ENCODE peak calls at places on chromosomes 4 and X, in five cellular contexts. One of them, this sample, is unnamed.

GRCh38 chr4:169164669-169165415 is 105.9 kb downstream of the SH3RF1 start:
- DNase-seq in heart left ventricle: no peak
- DNase-seq in AG09319: no peak
- DNase-seq in cardiac fibroblast: peak; percentile 21
- DNase-seq in neural crest cell: no peak
- DNase-seq in this sample: no peak

GRCh38 chr4:150962245-150962644 is 52.8 kb downstream of the LRBA start:
- DNase-seq in heart left ventricle: no peak
- DNase-seq in AG09319: no peak
- DNase-seq in cardiac fibroblast: no peak
- DNase-seq in neural crest cell: no peak
- DNase-seq in this sample: no peak

GRCh38 chr4:14336656-14337055 is 665.6 kb upstream of the CPEB2 start:
- DNase-seq in AG09319: no peak
- DNase-seq in cardiac fibroblast: no peak
- DNase-seq in neural crest cell: no peak
- DNase-seq in heart left ventricle: no peak
- DNase-seq in this sample: no peak

GRCh38 chr4:40283968-40284367 is 51.2 kb upstream of the CHRNA9 start:
- DNase-seq in cardiac fibroblast: no peak
- DNase-seq in heart left ventricle: no peak
- DNase-seq in AG09319: peak; percentile 19
- DNase-seq in neural crest cell: no peak
- DNase-seq in this sample: peak; percentile 58

GRCh38 chr4:153781717-153782416 is 7.0 kb downstream of the SFRP2 start:
- DNase-seq in neural crest cell: no peak
- DNase-seq in cardiac fibroblast: no peak
- DNase-seq in heart left ventricle: no peak
- DNase-seq in AG09319: peak; percentile 81
- DNase-seq in this sample: no peak

GRCh38 chr4:128068927-128069326 is 7.8 kb downstream of the LARP1B start:
- DNase-seq in heart left ventricle: no peak
- DNase-seq in AG09319: no peak
- DNase-seq in cardiac fibroblast: peak; percentile 40
- DNase-seq in neural crest cell: no peak
- DNase-seq in this sample: no peak

GRCh38 chr4:3145251-3145908 is 70.9 kb downstream of the HTT start:
- DNase-seq in AG09319: no peak
- DNase-seq in heart left ventricle: no peak
- DNase-seq in neural crest cell: no peak
- DNase-seq in cardiac fibroblast: peak; percentile 36
- DNase-seq in this sample: no peak

GRCh38 chrX:19855700-19856381 is 31.6 kb downstream of the SH3KBP1 start:
- DNase-seq in neural crest cell: no peak
- DNase-seq in AG09319: no peak
- DNase-seq in cardiac fibroblast: peak; percentile 48
- DNase-seq in heart left ventricle: no peak
- DNase-seq in this sample: no peak

GRCh38 chr4:153234923-153235322 is 30.7 kb downstream of the TRIM2 start:
- DNase-seq in cardiac fibroblast: peak; percentile 53
- DNase-seq in AG09319: no peak
- DNase-seq in neural crest cell: no peak
- DNase-seq in heart left ventricle: no peak
- DNase-seq in this sample: no peak

GRCh38 chr4:140049924-140050681 is 103.9 kb downstream of the MAML3 start:
- DNase-seq in AG09319: no peak
- DNase-seq in cardiac fibroblast: peak; percentile 57
- DNase-seq in heart left ventricle: no peak
- DNase-seq in neural crest cell: peak; percentile 26
- DNase-seq in this sample: peak; percentile 25

GRCh38 chrX:140467211-140467610 is 37.7 kb downstream of the SOX3 start:
- DNase-seq in heart left ventricle: no peak
- DNase-seq in AG09319: no peak
- DNase-seq in neural crest cell: no peak
- DNase-seq in cardiac fibroblast: no peak
- DNase-seq in this sample: no peak

GRCh38 chrX:44183329-44183728 is 160.1 kb downstream of the EFHC2 start:
- DNase-seq in cardiac fibroblast: no peak
- DNase-seq in heart left ventricle: no peak
- DNase-seq in AG09319: no peak
- DNase-seq in neural crest cell: no peak
- DNase-seq in this sample: no peak

GRCh38 chr4:3879681-3880594 is 113.8 kb downstream of the ADRA2C start:
- DNase-seq in heart left ventricle: no peak
- DNase-seq in cardiac fibroblast: no peak
- DNase-seq in AG09319: no peak
- DNase-seq in neural crest cell: no peak
- DNase-seq in this sample: no peak

GRCh38 chr4:39655866-39656265 is 17.2 kb upstream of the SMIM14 start:
- DNase-seq in heart left ventricle: no peak
- DNase-seq in cardiac fibroblast: peak; percentile 22
- DNase-seq in AG09319: peak; percentile 69
- DNase-seq in neural crest cell: no peak
- DNase-seq in this sample: peak; percentile 34

GRCh38 chr4:79913581-79913980 is 159.4 kb downstream of the ANTXR2 start:
- DNase-seq in neural crest cell: no peak
- DNase-seq in AG09319: no peak
- DNase-seq in heart left ventricle: no peak
- DNase-seq in cardiac fibroblast: peak; percentile 41
- DNase-seq in this sample: no peak

GRCh38 chr4:16131293-16131692 is 47.5 kb upstream of the PROM1 start:
- DNase-seq in neural crest cell: no peak
- DNase-seq in heart left ventricle: no peak
- DNase-seq in cardiac fibroblast: no peak
- DNase-seq in AG09319: no peak
- DNase-seq in this sample: no peak

GRCh38 chr4:67437974-67438713 is 107.2 kb downstream of the CENPC start:
- DNase-seq in cardiac fibroblast: peak; percentile 86
- DNase-seq in heart left ventricle: no peak
- DNase-seq in AG09319: peak; percentile 42
- DNase-seq in neural crest cell: no peak
- DNase-seq in this sample: no peak

GRCh38 chrX:128106630-128107029 is 54.4 kb upstream of the ACTRT1 start:
- DNase-seq in heart left ventricle: no peak
- DNase-seq in AG09319: no peak
- DNase-seq in neural crest cell: peak; percentile 10
- DNase-seq in cardiac fibroblast: no peak
- DNase-seq in this sample: no peak

GRCh38 chr4:15682340-15682725 is 706 bp downstream of the FAM200B start:
- DNase-seq in neural crest cell: no peak
- DNase-seq in AG09319: no peak
- DNase-seq in cardiac fibroblast: peak; percentile 24
- DNase-seq in heart left ventricle: no peak
- DNase-seq in this sample: no peak

GRCh38 chr4:156638925-156639605 is 332.5 kb downstream of the PDGFC start:
- DNase-seq in neural crest cell: no peak
- DNase-seq in cardiac fibroblast: peak; percentile 82
- DNase-seq in AG09319: peak; percentile 8
- DNase-seq in heart left ventricle: no peak
- DNase-seq in this sample: no peak

GRCh38 chrX:148659481-148659880 is 159.1 kb downstream of the AFF2 start:
- DNase-seq in cardiac fibroblast: peak; percentile 44
- DNase-seq in AG09319: no peak
- DNase-seq in heart left ventricle: no peak
- DNase-seq in neural crest cell: no peak
- DNase-seq in this sample: no peak

GRCh38 chrX:115909017-115909416 is 261.5 kb upstream of the AGTR2 start:
- DNase-seq in AG09319: no peak
- DNase-seq in cardiac fibroblast: no peak
- DNase-seq in neural crest cell: no peak
- DNase-seq in heart left ventricle: no peak
- DNase-seq in this sample: no peak

GRCh38 chrX:17359500-17359899 is 15.5 kb upstream of the NHS start:
- DNase-seq in heart left ventricle: no peak
- DNase-seq in cardiac fibroblast: no peak
- DNase-seq in AG09319: no peak
- DNase-seq in neural crest cell: no peak
- DNase-seq in this sample: no peak

GRCh38 chrX:31836479-31836878 is 764.6 kb upstream of the FTHL17 start:
- DNase-seq in neural crest cell: no peak
- DNase-seq in heart left ventricle: no peak
- DNase-seq in cardiac fibroblast: no peak
- DNase-seq in AG09319: no peak
- DNase-seq in this sample: no peak

GRCh38 chr4:91171217-91171616 is 1044.0 kb downstream of the CCSER1 start:
- DNase-seq in AG09319: no peak
- DNase-seq in neural crest cell: no peak
- DNase-seq in heart left ventricle: no peak
- DNase-seq in cardiac fibroblast: no peak
- DNase-seq in this sample: no peak

GRCh38 chr4:168475745-168476144 is 4.5 kb downstream of the DDX60L start:
- DNase-seq in heart left ventricle: no peak
- DNase-seq in cardiac fibroblast: peak; percentile 10
- DNase-seq in AG09319: no peak
- DNase-seq in neural crest cell: no peak
- DNase-seq in this sample: no peak

GRCh38 chr4:3268395-3269104 is 19.6 kb downstream of the MSANTD1 start:
- DNase-seq in cardiac fibroblast: no peak
- DNase-seq in neural crest cell: no peak
- DNase-seq in AG09319: no peak
- DNase-seq in heart left ventricle: no peak
- DNase-seq in this sample: no peak

GRCh38 chr4:26812049-26812729 is 48.5 kb upstream of the STIM2 start:
- DNase-seq in heart left ventricle: peak; percentile 36
- DNase-seq in AG09319: no peak
- DNase-seq in neural crest cell: no peak
- DNase-seq in cardiac fibroblast: no peak
- DNase-seq in this sample: no peak

GRCh38 chr4:117560329-117560728 is 474.0 kb upstream of the NDST3 start:
- DNase-seq in heart left ventricle: no peak
- DNase-seq in neural crest cell: no peak
- DNase-seq in AG09319: no peak
- DNase-seq in cardiac fibroblast: peak; percentile 9
- DNase-seq in this sample: no peak

GRCh38 chrX:41332408-41332987 is 1.5 kb upstream of the DDX3X start:
- DNase-seq in AG09319: no peak
- DNase-seq in neural crest cell: no peak
- DNase-seq in heart left ventricle: peak; percentile 25
- DNase-seq in cardiac fibroblast: peak; percentile 40
- DNase-seq in this sample: no peak

GRCh38 chr4:94714360-94714759 is 43.4 kb upstream of the BMPR1B start:
- DNase-seq in AG09319: no peak
- DNase-seq in cardiac fibroblast: no peak
- DNase-seq in neural crest cell: no peak
- DNase-seq in heart left ventricle: no peak
- DNase-seq in this sample: no peak

GRCh38 chrX:135112096-135112729 is 8.1 kb downstream of the ETDB start:
- DNase-seq in heart left ventricle: no peak
- DNase-seq in cardiac fibroblast: peak; percentile 51
- DNase-seq in neural crest cell: no peak
- DNase-seq in AG09319: no peak
- DNase-seq in this sample: no peak

GRCh38 chrX:1487401-1487800 is 34.7 kb upstream of the ASMTL start:
- DNase-seq in heart left ventricle: peak; percentile 17
- DNase-seq in neural crest cell: no peak
- DNase-seq in AG09319: no peak
- DNase-seq in cardiac fibroblast: no peak
- DNase-seq in this sample: no peak

GRCh38 chrX:95995600-95995999 is 689.0 kb upstream of the DIAPH2 start:
- DNase-seq in heart left ventricle: no peak
- DNase-seq in neural crest cell: no peak
- DNase-seq in AG09319: no peak
- DNase-seq in cardiac fibroblast: no peak
- DNase-seq in this sample: no peak

GRCh38 chrX:95996294-95996693 is 688.3 kb upstream of the DIAPH2 start:
- DNase-seq in heart left ventricle: no peak
- DNase-seq in neural crest cell: no peak
- DNase-seq in AG09319: no peak
- DNase-seq in cardiac fibroblast: no peak
- DNase-seq in this sample: no peak
- TF ChIP-seq CTCF in heart left ventricle: no peak
- TF ChIP-seq CTCF in neural crest cell: no peak
- TF ChIP-seq CTCF in AG09319: no peak
- TF ChIP-seq CTCF in cardiac fibroblast: no peak
- TF ChIP-seq CTCF in this sample: no peak

DNA sequence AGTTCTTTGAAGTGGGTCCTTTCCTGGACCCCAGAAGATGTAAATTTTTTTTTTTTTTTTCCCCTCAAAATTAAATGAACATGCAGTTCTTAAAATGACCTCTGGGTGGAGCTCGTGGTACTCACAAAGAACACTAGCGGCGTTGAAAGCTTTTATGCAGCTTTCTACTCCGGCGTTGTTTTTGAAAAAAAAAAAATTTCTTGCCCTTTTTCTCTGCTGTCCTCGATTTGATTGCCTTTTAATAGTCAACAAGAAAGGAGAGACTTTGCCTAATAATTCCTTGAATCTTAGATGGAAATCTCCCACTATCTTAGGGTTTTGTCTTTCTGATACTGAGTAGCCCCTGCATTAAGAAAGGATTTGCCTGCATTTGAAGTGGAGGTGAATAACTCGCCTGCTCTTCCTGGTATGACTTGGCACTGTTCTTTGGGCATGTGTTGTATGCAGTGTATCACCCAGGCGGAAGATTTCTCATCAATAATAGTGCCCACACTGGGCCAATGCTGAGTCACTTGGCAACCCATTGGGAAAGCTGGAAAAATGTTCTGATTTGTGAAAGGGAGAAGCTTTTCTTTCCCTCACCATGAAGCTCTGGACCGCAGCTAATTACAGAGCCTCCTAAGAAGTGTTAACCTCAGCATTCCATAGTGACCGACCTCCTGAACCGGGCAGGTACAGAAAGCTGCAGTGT is 104.0 kb downstream of the PHEX start:
- DNase-seq in AG09319: no peak
- DNase-seq in neural crest cell: peak; percentile 61
- DNase-seq in cardiac fibroblast: peak; percentile 68
- DNase-seq in heart left ventricle: no peak
- DNase-seq in this sample: peak; percentile 25
- TF ChIP-seq CTCF in AG09319: peak; percentile 62
- TF ChIP-seq CTCF in neural crest cell: peak; percentile 91
- TF ChIP-seq CTCF in cardiac fibroblast: peak; percentile 35
- TF ChIP-seq CTCF in heart left ventricle: peak; percentile 78
- TF ChIP-seq CTCF in this sample: peak; percentile 31

DNA sequence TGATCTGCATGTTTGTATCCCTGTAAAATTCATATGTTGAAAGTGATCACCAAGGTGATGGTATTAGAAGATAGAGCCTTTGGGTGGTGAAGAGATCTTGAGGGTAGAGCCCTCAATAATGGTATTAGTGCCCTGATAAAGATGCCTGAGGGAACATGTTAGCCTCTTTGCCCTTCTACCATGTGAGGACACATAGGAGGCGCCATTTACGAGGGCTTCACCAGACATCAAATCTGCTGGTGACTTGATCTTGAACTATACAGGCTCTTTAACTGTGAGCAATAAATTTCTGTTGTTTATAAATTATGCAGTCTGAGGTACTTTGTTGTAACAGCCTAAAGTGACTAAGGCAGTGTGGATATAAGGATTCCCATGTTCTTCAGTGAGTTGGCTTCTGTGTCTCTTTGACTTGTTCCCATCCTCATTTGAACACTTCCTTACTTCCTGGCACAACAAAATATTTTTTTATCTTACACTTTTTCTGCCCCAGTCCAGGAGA is 11.8 kb downstream of the MOB1B start:
- DNase-seq in neural crest cell: no peak
- DNase-seq in cardiac fibroblast: no peak
- DNase-seq in AG09319: no peak
- DNase-seq in heart left ventricle: no peak
- DNase-seq in this sample: no peak
- TF ChIP-seq CTCF in neural crest cell: no peak
- TF ChIP-seq CTCF in cardiac fibroblast: no peak
- TF ChIP-seq CTCF in AG09319: no peak
- TF ChIP-seq CTCF in heart left ventricle: no peak
- TF ChIP-seq CTCF in this sample: no peak

GRCh38 chr4:8709729-8710360 is 117.3 kb downstream of the CPZ start:
- DNase-seq in heart left ventricle: peak; percentile 13
- DNase-seq in neural crest cell: no peak
- DNase-seq in cardiac fibroblast: no peak
- DNase-seq in AG09319: no peak
- DNase-seq in this sample: no peak
- TF ChIP-seq CTCF in heart left ventricle: no peak
- TF ChIP-seq CTCF in neural crest cell: no peak
- TF ChIP-seq CTCF in cardiac fibroblast: no peak
- TF ChIP-seq CTCF in AG09319: no peak
- TF ChIP-seq CTCF in this sample: no peak

This sample was measured in GM10248.